ENCODE peak calls at places on chromosomes 5 and 9, in seven cellular contexts. F, M, K, P, I, H and Y are unnamed samples.

GRCh38 chr5:1008451-1009358 is at the start of gene NKD2:
- DNase-seq in K (peak; percentile 17), M (no peak), P (peak; percentile 57), H (peak; percentile 59), F (no peak), I (no peak), Y (peak; percentile 73)

GRCh38 chr9:109452761-109453160 is 45.3 kb downstream of the PTPN3 start:
- DNase-seq in I (no peak), P (no peak), F (no peak), M (no peak), K (no peak), H (peak; percentile 73), Y (no peak)

GRCh38 chr9:133869674-133870419 is 122.3 kb downstream of the VAV2 start:
- DNase-seq in I (no peak), H (no peak), M (no peak), F (no peak), P (no peak), K (no peak), Y (no peak)

GRCh38 chr9:69798737-69799136 is 21.9 kb upstream of the CFAP95 start:
- DNase-seq in M (no peak), I (no peak), F (no peak), P (no peak), H (no peak), K (no peak), Y (no peak)

GRCh38 chr5:164188733-164189148 is 683.3 kb downstream of the MAT2B start:
- DNase-seq in I (peak; percentile 15), H (no peak), F (no peak), M (no peak), P (no peak), K (no peak), Y (peak; percentile 3)

GRCh38 chr5:72154076-72154756 is 46.9 kb downstream of the MAP1B start:
- DNase-seq in P (peak; percentile 22), H (no peak), F (no peak), M (no peak), K (no peak), I (no peak), Y (no peak)

GRCh38 chr9:105154723-105155191 is 89.7 kb upstream of the SLC44A1 start:
- DNase-seq in F (no peak), M (no peak), K (no peak), I (peak; percentile 59), P (no peak), H (no peak), Y (no peak)

GRCh38 chr5:174734571-174735497 is 10.5 kb downstream of the MSX2 start:
- DNase-seq in I (no peak), F (no peak), M (no peak), H (no peak), P (no peak), K (no peak), Y (no peak)

GRCh38 chr5:999724-1000123 is 8.9 kb upstream of the NKD2 start:
- DNase-seq in H (no peak), P (no peak), K (peak; percentile 5), F (no peak), M (no peak), I (no peak), Y (no peak)

GRCh38 chr9:104802110-104802509 is 38.2 kb downstream of the NIPSNAP3B start:
- DNase-seq in P (no peak), H (no peak), I (no peak), M (no peak), F (no peak), K (no peak), Y (no peak)

GRCh38 chr5:177325868-177326381 is 14.2 kb upstream of the MXD3 start:
- DNase-seq in M (no peak), P (no peak), K (no peak), I (peak; percentile 78), H (no peak), F (no peak), Y (peak; percentile 32)

GRCh38 chr9:93952784-93953491 is 2.2 kb downstream of the BARX1 start:
- DNase-seq in K (no peak), I (no peak), F (no peak), H (no peak), P (no peak), M (no peak), Y (no peak)

GRCh38 chr5:87940775-87941174 is 327.9 kb downstream of the TMEM161B start:
- DNase-seq in F (no peak), K (no peak), H (no peak), I (no peak), P (no peak), M (no peak), Y (no peak)

GRCh38 chr9:69768716-69769115 is 8.9 kb upstream of the PTAR1 start:
- DNase-seq in F (no peak), P (no peak), H (peak; percentile 50), I (no peak), K (no peak), M (no peak), Y (no peak)

GRCh38 chr9:37968228-37968672 is 64.3 kb upstream of the SLC25A51 start:
- DNase-seq in P (no peak), K (no peak), M (no peak), F (no peak), H (peak; percentile 61), I (no peak), Y (peak; percentile 47)

GRCh38 chr9:22237497-22238363 is 208.9 kb upstream of the DMRTA1 start:
- DNase-seq in K (no peak), M (no peak), P (no peak), I (peak; percentile 76), H (peak; percentile 85), F (no peak), Y (peak; percentile 75)

GRCh38 chr5:9573796-9574195 is 27.9 kb upstream of the SEMA5A start:
- DNase-seq in P (no peak), M (no peak), I (no peak), K (no peak), F (no peak), H (no peak), Y (no peak)